ENCODE peak calls at places on chromosomes 16 and 17, in eight cellular contexts. H is GM06990, Z is adrenal gland, L is OCI-LY7, V is fibroblast of lung, C is HFF-Myc, A is AG09309, G is cardiac muscle cell. M is an unnamed sample.
A peak's percentile ranks its signal among the peaks of the same experiment; 100 is the strongest.

GRCh38 chr17:67121317-67121887 is 77.0 kb downstream of the CACNG1 start:
- DNase-seq in H (no peak), Z (no peak), L (no peak), V (peak; percentile 49), C (no peak), A (no peak), G (peak; percentile 29), M (no peak)

GRCh38 chr17:50095626-50096037 is 481 bp downstream of the PDK2 start:
- DNase-seq in H (no peak), Z (no peak), L (peak; percentile 35), V (peak; percentile 28), C (no peak), A (no peak), G (no peak), M (peak; percentile 58)

GRCh38 chr16:27811881-27812280 is 251.6 kb downstream of the GSG1L start:
- DNase-seq in H (no peak), Z (no peak), L (no peak), V (no peak), C (no peak), A (no peak), G (no peak), M (no peak)

GRCh38 chr17:1644493-1645206 is 882 bp downstream of the SCARF1 start:
- DNase-seq in H (peak; percentile 57), Z (no peak), L (no peak), V (no peak), C (no peak), A (no peak), G (peak; percentile 25), M (no peak)

GRCh38 chr17:83062011-83062817 is 17.2 kb upstream of the METRNL start:
- DNase-seq in H (no peak), Z (peak; percentile 40), L (no peak), V (no peak), C (no peak), A (no peak), G (no peak), M (no peak)

GRCh38 chr16:1313721-1314120 is 4.3 kb downstream of the UBE2I start:
- DNase-seq in H (peak; percentile 15), Z (no peak), L (no peak), V (no peak), C (no peak), A (no peak), G (no peak), M (no peak)

GRCh38 chr17:50210249-50211225 is 9.1 kb upstream of the COL1A1 start:
- DNase-seq in H (no peak), Z (peak; percentile 80), L (no peak), V (peak; percentile 98), C (peak; percentile 93), A (peak; percentile 91), G (peak; percentile 99), M (peak; percentile 48)

GRCh38 chr16:22007509-22008214 is at the start of gene MOSMO:
- DNase-seq in H (peak; percentile 71), Z (peak; percentile 82), L (peak; percentile 65), V (peak; percentile 67), C (no peak), A (no peak), G (peak; percentile 70), M (peak; percentile 83)

GRCh38 chr16:53695070-53695469 is 8.6 kb downstream of the RPGRIP1L start:
- DNase-seq in H (no peak), Z (no peak), L (no peak), V (peak; percentile 34), C (no peak), A (peak; percentile 67), G (no peak), M (no peak)

GRCh38 chr17:38663125-38663751 is 11.5 kb downstream of the EPOP start:
- DNase-seq in H (peak; percentile 50), Z (peak; percentile 77), L (peak; percentile 78), V (peak; percentile 38), C (peak; percentile 30), A (no peak), G (peak; percentile 52), M (peak; percentile 95)

GRCh38 chr17:65433592-65433991 is 127.9 kb downstream of the AXIN2 start:
- DNase-seq in H (no peak), Z (no peak), L (no peak), V (no peak), C (no peak), A (no peak), G (peak; percentile 92), M (no peak)

GRCh38 chr17:68431045-68431608 is 26.2 kb downstream of the WIPI1 start:
- DNase-seq in H (no peak), Z (peak; percentile 34), L (no peak), V (no peak), C (no peak), A (no peak), G (no peak), M (no peak)

GRCh38 chr17:68429881-68430280 is 27.4 kb downstream of the WIPI1 start:
- DNase-seq in H (no peak), Z (peak; percentile 41), L (no peak), V (no peak), C (no peak), A (no peak), G (no peak), M (no peak)

GRCh38 chr17:68433211-68433610 is 24.1 kb downstream of the WIPI1 start:
- DNase-seq in H (no peak), Z (peak; percentile 34), L (no peak), V (no peak), C (no peak), A (no peak), G (no peak), M (no peak)

GRCh38 chr17:68432086-68432864 is 25.0 kb downstream of the WIPI1 start:
- DNase-seq in H (no peak), Z (peak; percentile 49), L (no peak), V (no peak), C (no peak), A (no peak), G (no peak), M (no peak)

DNA sequence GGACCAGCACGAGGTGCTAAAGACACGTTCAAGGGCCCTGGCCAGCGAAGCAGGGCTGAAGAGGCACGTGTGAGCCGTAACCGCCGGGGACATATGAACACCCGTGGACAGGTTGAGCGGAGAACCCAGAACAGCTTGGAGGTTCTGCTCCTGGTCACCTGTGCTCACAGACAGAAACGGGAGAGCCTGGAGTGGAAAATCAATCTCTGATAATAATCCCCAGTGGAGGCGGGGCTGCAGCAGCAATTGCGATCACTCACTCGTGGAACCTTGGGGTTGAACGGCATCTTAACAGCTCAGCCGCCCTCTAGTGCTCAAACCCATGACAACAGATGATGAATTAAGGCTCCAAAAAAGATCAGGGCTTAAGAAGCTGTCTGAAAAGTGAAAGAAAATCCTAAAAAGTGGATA is 25.6 kb downstream of the WIPI1 start:
- DNase-seq in H (no peak), Z (peak; percentile 78), L (peak; percentile 73), V (peak; percentile 38), C (peak; percentile 6), A (no peak), G (peak; percentile 52), M (peak; percentile 65)
- TF ChIP-seq CTCF in H (peak; percentile 56), Z (peak; percentile 17), L (peak; percentile 87), V (no peak), C (peak; percentile 28), A (peak; percentile 33), G (peak; percentile 27), M (peak; percentile 60)

GRCh38 chr16:75127713-75128415 is 11.3 kb upstream of the LDHD start:
- DNase-seq in H (no peak), Z (no peak), L (no peak), V (no peak), C (no peak), A (no peak), G (no peak), M (no peak)

GRCh38 chr16:75131081-75131480 is 14.5 kb upstream of the LDHD start:
- DNase-seq in H (no peak), Z (peak; percentile 18), L (no peak), V (no peak), C (no peak), A (no peak), G (no peak), M (no peak)

GRCh38 chr16:75130150-75130771 is 13.7 kb upstream of the LDHD start:
- DNase-seq in H (no peak), Z (peak; percentile 50), L (no peak), V (no peak), C (no peak), A (no peak), G (no peak), M (no peak)
- TF ChIP-seq CTCF in H (no peak), Z (no peak), L (no peak), V (no peak), C (no peak), A (no peak), G (no peak), M (peak; percentile 33)

DNA sequence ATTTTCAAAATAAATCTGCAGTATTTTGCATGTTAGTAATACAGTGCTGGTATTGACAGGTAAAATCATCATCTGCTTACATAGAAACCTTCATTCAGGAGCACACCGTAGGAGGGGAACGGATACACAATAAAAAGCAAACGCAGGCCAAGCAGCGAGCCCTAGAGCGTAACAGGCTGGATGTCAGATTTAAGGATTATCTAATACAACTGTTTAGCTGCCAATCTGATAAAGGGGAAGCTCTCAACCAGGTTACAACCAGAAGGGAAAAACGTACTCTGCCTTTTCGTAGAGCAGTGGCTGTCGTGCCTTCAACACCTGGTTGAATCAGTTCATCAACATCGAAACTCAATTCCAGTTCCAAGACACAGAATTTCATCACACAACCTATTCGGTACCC is 16.4 kb upstream of the CUEDC1 start:
- DNase-seq in H (no peak), Z (no peak), L (no peak), V (no peak), C (no peak), A (no peak), G (no peak), M (no peak)
- TF ChIP-seq CTCF in H (no peak), Z (no peak), L (no peak), V (no peak), C (no peak), A (no peak), G (no peak), M (no peak)

DNA sequence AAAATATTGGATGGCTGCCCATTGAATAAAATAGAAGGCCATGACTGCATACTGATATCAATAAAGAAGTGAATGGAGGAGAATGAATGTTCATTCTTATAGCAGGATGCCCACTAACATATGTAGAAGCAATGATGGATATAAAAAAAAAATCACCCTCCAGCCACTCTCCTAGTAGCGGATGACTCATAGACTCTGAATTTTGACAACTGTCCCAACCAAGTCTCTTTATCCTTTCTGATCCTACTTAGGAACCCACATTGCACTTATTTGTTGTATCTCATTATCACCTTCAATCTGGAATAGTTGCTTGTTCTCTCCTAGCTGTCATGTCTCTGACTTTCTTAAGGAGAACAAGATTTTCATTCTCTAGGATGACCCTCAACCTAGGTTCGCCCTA is 429.9 kb downstream of the HS3ST3B1 start:
- DNase-seq in H (no peak), Z (no peak), L (no peak), V (no peak), C (no peak), A (no peak), G (no peak), M (no peak)
- TF ChIP-seq CTCF in H (no peak), Z (no peak), L (no peak), V (no peak), C (no peak), A (no peak), G (no peak), M (no peak)

DNA sequence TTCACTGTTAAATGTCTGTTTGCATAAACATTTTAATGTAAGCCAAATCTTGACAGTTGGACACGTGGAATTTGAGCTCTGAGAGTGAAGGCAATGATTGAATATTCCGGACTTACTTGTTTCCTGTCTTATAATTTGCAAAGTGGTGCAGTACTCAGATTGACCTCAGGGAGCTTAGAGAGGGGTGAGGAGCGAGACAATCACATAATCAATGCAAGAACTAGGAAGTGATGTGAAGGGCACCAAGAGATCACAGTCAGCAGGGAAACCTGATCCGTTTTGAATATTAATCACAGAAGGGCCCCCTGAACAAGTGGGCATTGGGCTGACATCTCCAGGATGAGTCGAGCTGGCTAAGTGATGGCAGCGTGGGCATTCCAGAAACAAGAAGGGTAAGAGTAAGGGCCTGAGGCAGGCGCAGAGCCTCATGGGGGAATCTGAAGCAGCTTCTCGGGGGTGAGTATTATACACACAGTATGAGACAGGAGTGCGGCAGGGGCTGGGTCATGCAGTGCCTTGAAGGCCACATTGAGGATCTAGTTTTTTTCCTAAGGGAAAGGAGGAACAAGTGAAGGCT is 26.1 kb downstream of the TEX2 start:
- DNase-seq in H (no peak), Z (no peak), L (no peak), V (no peak), C (no peak), A (no peak), G (no peak), M (peak; percentile 45)
- TF ChIP-seq CTCF in H (peak; percentile 1), Z (peak; percentile 26), L (peak; percentile 57), V (peak; percentile 24), C (peak; percentile 16), A (peak; percentile 2), G (peak; percentile 29), M (peak; percentile 43)

M was measured in neural progenitor cell.